ENCODE peak calls at places on chromosomes 4 and X, in ten cellular contexts. O, V, X, W, T, U, K, R, D and M are unnamed samples.

GRCh38 chrX:128846385-128846784 is 676.9 kb downstream of the SMARCA1 start:
- DNase-seq in O (no peak), V (no peak), X (no peak), W (no peak), T (no peak), U (no peak), K (no peak), R (no peak), D (no peak), M (no peak)

GRCh38 chr4:120653790-120654189 is 268.7 kb downstream of the PRDM5 start:
- DNase-seq in O (no peak), V (no peak), X (no peak), W (no peak), T (no peak), U (no peak), K (no peak), R (no peak), D (no peak), M (no peak)

GRCh38 chr4:6324999-6325790 is 55.5 kb downstream of the WFS1 start:
- DNase-seq in O (peak), V (peak), X (no peak), W (no peak), T (peak), U (peak), K (no peak), R (peak), D (no peak), M (no peak)

GRCh38 chrX:32995427-32995826 is 215.9 kb downstream of the DMD start:
- DNase-seq in O (no peak), V (no peak), X (no peak), W (no peak), T (no peak), U (no peak), K (no peak), R (no peak), D (no peak), M (no peak)

GRCh38 chr4:181601118-181601517 is 642.1 kb upstream of the TENM3 start:
- DNase-seq in O (no peak), V (no peak), X (no peak), W (no peak), T (no peak), U (no peak), K (no peak), R (no peak), D (no peak), M (no peak)

GRCh38 chrX:72274526-72274925 is 2.5 kb downstream of the RPS4X start:
- DNase-seq in O (no peak), V (no peak), X (no peak), W (no peak), T (no peak), U (no peak), K (no peak), R (no peak), D (no peak), M (no peak)

GRCh38 chr4:47704693-47705325 is 133.1 kb downstream of the CORIN start:
- DNase-seq in O (peak), V (peak), X (no peak), W (peak), T (peak), U (peak), K (peak), R (peak), D (peak), M (peak)

GRCh38 chr4:112289407-112290253 is 3.9 kb upstream of the TIFA start:
- DNase-seq in O (no peak), V (no peak), X (no peak), W (no peak), T (no peak), U (no peak), K (no peak), R (no peak), D (no peak), M (no peak)

GRCh38 chr4:142781114-142781513 is 65.0 kb downstream of the INPP4B start:
- DNase-seq in O (no peak), V (no peak), X (no peak), W (no peak), T (no peak), U (no peak), K (no peak), R (no peak), D (no peak), M (no peak)

GRCh38 chr4:110630621-110631402 is 7.9 kb upstream of the PITX2 start:
- DNase-seq in O (peak), V (no peak), X (no peak), W (no peak), T (no peak), U (no peak), K (no peak), R (no peak), D (no peak), M (peak)

DNA sequence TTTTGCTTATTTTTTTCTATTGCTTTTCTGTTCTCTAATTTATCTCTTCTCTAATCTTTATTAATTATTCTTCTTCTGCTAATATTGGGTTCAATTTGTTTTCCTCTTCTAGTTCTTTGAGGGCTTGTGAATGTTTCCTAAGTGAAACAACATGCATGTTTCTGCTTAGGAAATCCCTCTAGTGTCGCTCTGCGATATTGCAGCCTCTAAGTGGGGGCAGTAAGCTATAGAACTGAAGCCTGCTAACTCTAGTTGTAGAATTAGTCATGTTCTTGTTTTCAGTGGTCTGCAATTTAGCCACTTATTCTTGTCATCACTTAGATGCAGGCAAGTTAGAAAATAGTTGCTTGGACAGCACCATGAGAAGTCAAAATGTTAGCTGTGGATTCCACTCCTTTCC is 222.6 kb downstream of the SPIN4 start:
- DNase-seq in O (peak), V (no peak), X (no peak), W (peak), T (no peak), U (no peak), K (no peak), R (peak), D (peak), M (peak)
- TF ChIP-seq CTCF in O (peak), V (peak), X (no peak), W (peak), T (peak), U (peak), K (peak), R (peak), D (peak), M (peak)

DNA sequence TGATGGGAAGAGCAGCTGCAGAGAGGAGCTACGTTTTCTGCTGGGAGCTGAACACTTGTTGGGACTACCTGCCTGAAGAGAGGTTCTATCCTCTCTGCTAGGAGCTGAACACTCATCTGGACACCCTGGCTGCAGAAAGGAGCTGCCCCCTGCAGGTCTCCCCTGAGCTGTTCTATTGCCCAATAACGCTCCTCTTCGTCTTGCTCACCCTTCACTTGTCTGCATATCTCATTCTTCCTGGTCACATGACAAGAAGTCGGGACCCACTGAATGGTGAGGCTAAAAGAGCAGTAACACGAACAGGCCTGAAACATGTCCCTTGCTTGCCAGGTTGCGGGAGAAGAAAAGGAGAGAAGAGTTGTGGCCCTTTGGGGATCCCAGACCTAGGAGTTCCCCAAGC is 27.8 kb downstream of the NAA11 start:
- DNase-seq in O (no peak), V (no peak), X (no peak), W (no peak), T (no peak), U (no peak), K (no peak), R (no peak), D (no peak), M (no peak)
- TF ChIP-seq CTCF in O (peak), V (no peak), X (no peak), W (no peak), T (no peak), U (no peak), K (no peak), R (no peak), D (no peak), M (no peak)

DNA sequence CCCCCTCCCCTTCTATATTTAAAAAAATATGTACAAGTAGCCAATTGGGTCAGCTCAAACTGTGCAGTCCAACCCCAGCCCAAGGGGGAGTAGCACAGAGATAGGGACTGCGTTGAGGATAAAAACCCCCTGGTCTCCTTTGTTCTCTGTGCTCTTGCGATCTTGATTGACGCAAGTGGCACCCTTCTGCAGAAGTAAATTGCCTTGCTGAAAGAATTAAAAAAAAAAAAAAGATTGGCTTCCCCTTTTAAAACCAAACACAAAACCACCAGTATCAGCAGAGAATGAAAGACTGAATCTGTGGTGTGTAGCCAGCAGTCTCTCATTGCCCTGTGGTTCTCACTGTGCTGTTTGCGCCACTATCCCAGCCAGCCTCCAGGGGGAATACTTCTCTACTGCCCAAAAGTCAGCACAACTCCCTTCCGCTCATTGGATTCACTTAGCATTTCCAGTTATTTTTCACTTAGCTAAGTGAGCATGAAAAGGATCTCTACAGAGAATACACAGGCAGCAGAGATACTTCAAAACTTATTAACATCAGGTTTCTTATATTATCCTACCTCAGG is 29.7 kb downstream of the MANBA start:
- DNase-seq in O (peak), V (no peak), X (no peak), W (no peak), T (no peak), U (no peak), K (no peak), R (no peak), D (no peak), M (no peak)
- TF ChIP-seq CTCF in O (peak), V (no peak), X (no peak), W (no peak), T (no peak), U (no peak), K (peak), R (no peak), D (no peak), M (no peak)

GRCh38 chr4:2596153-2596552 is 59.7 kb downstream of the FAM193A start:
- DNase-seq in O (no peak), V (no peak), X (no peak), W (no peak), T (no peak), U (no peak), K (no peak), R (no peak), D (no peak), M (no peak)

GRCh38 chr4:2604614-2605013 is 68.2 kb downstream of the FAM193A start:
- DNase-seq in O (no peak), V (no peak), X (no peak), W (no peak), T (no peak), U (no peak), K (no peak), R (no peak), D (no peak), M (no peak)

GRCh38 chr4:2600878-2601277 is 64.4 kb downstream of the FAM193A start:
- DNase-seq in O (no peak), V (no peak), X (no peak), W (no peak), T (no peak), U (no peak), K (no peak), R (no peak), D (no peak), M (no peak)

GRCh38 chr4:2595436-2595835 is 59.0 kb downstream of the FAM193A start:
- DNase-seq in O (no peak), V (no peak), X (no peak), W (no peak), T (no peak), U (no peak), K (peak), R (no peak), D (no peak), M (no peak)

GRCh38 chr4:2598661-2599654 is 62.5 kb downstream of the FAM193A start:
- DNase-seq in O (peak), V (no peak), X (no peak), W (no peak), T (no peak), U (no peak), K (no peak), R (no peak), D (peak), M (no peak)
- TF ChIP-seq CTCF in O (peak), V (no peak), X (peak), W (no peak), T (peak), U (no peak), K (no peak), R (peak), D (no peak), M (no peak)

GRCh38 chrX:34341258-34341657 is 209.1 kb upstream of the FAM47A start:
- DNase-seq in O (no peak), V (no peak), X (no peak), W (no peak), T (no peak), U (no peak), K (no peak), R (no peak), D (no peak), M (no peak)
- TF ChIP-seq CTCF in O (peak), V (no peak), X (no peak), W (no peak), T (no peak), U (no peak), K (no peak), R (no peak), D (no peak), M (peak)

GRCh38 chr4:37935026-37935425 is 25.2 kb upstream of the PTTG2 start:
- DNase-seq in O (no peak), V (no peak), X (no peak), W (no peak), T (no peak), U (no peak), K (no peak), R (no peak), D (no peak), M (no peak)

GRCh38 chr4:37934609-37935008 is 25.6 kb upstream of the PTTG2 start:
- DNase-seq in O (no peak), V (no peak), X (no peak), W (no peak), T (no peak), U (no peak), K (no peak), R (no peak), D (no peak), M (no peak)

GRCh38 chr4:37934096-37934495 is 26.1 kb upstream of the PTTG2 start:
- DNase-seq in O (no peak), V (no peak), X (no peak), W (no peak), T (no peak), U (no peak), K (no peak), R (no peak), D (no peak), M (no peak)

GRCh38 chr4:37938208-37938607 is 22.0 kb upstream of the PTTG2 start:
- DNase-seq in O (no peak), V (no peak), X (no peak), W (no peak), T (no peak), U (no peak), K (no peak), R (no peak), D (no peak), M (no peak)

DNA sequence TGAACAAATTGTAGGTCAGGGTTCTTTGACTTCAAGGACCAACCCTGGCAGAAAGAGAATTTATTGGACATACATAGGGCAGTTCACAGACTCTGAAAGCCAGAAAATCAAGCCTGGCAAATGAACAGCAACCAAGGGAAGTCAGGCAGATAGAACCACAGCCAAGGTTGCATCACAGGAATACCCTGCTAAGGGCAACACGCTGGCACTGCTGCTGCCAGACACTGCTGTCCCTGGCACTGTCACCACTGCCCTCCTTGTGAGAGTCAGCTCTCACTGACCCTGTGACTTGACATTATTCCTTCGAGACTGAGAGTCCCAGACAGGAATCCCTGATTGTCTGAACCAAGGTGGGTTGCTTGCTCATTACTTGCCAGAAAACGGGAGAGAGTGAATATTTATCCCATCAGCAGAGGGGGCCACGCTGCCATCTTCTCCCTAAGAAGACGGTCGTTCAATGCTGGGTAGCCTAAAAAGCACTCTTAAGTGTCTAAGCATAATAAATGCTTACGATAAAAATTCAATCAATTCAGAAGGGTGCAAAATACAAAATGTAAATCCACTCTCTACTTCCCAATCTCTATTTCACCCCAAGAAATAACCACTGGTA is 23.2 kb upstream of the PTTG2 start:
- DNase-seq in O (peak), V (no peak), X (no peak), W (no peak), T (peak), U (no peak), K (no peak), R (no peak), D (no peak), M (no peak)
- TF ChIP-seq CTCF in O (peak), V (no peak), X (no peak), W (no peak), T (peak), U (no peak), K (peak), R (no peak), D (no peak), M (no peak)

GRCh38 chrX:107324493-107325310 is 118.3 kb downstream of the DNAAF6 start:
- DNase-seq in O (peak), V (peak), X (no peak), W (peak), T (peak), U (peak), K (no peak), R (peak), D (peak), M (peak)
- TF ChIP-seq CTCF in O (peak), V (no peak), X (no peak), W (no peak), T (no peak), U (no peak), K (no peak), R (peak), D (no peak), M (no peak)

GRCh38 chr4:77818667-77819408 is at the start of gene CNOT6L:
- DNase-seq in O (peak), V (peak), X (peak), W (peak), T (peak), U (peak), K (no peak), R (peak), D (peak), M (peak)

GRCh38 chr4:77817304-77818076 is 1.7 kb downstream of the CNOT6L start:
- DNase-seq in O (no peak), V (no peak), X (no peak), W (no peak), T (no peak), U (no peak), K (no peak), R (peak), D (peak), M (no peak)

GRCh38 chr4:77819409-77819835 is 254 bp upstream of the CNOT6L start:
- DNase-seq in O (no peak), V (peak), X (no peak), W (peak), T (no peak), U (peak), K (no peak), R (no peak), D (no peak), M (peak)

GRCh38 chr4:77819836-77820679 is 890 bp upstream of the CNOT6L start:
- DNase-seq in O (peak), V (peak), X (peak), W (peak), T (peak), U (peak), K (no peak), R (peak), D (peak), M (peak)

GRCh38 chr4:77818077-77818666 is 996 bp downstream of the CNOT6L start:
- DNase-seq in O (peak), V (peak), X (no peak), W (peak), T (peak), U (peak), K (no peak), R (peak), D (peak), M (peak)
- TF ChIP-seq CTCF in O (peak), V (peak), X (peak), W (no peak), T (peak), U (peak), K (peak), R (peak), D (peak), M (peak)